ENCODE peak calls at places on chromosome 1, in eight cellular contexts. M is fibroblast of pulmonary artery; A is C1 segment of cervical spinal cord; P is mucosa of descending colon; U is HT-29; L is cardiac septum; I is H54; Q is activated naive CD8-positive, alpha-beta T cell treated with anti-CD3 and anti-CD28 coated beads for 36 hours. Z is an unnamed sample.

GRCh38 chr1:161934278-161934608 is 89.4 kb downstream of the OLFML2B start:
- DNase-seq in M (no peak), A (no peak), P (no peak), U (no peak), L (no peak), I (no peak), Q (no peak), Z (no peak)

GRCh38 chr1:240098534-240098933 is 6.9 kb downstream of the FMN2 start:
- DNase-seq in M (no peak), A (no peak), P (no peak), U (no peak), L (no peak), I (no peak), Q (no peak), Z (no peak)

GRCh38 chr1:43541721-43542401 is 11.2 kb downstream of the PTPRF start:
- DNase-seq in M (no peak), A (peak), P (peak), U (no peak), L (peak), I (no peak), Q (no peak), Z (no peak)

GRCh38 chr1:210700511-210700910 is 371.8 kb downstream of the HHAT start:
- DNase-seq in M (no peak), A (no peak), P (no peak), U (no peak), L (no peak), I (no peak), Q (no peak), Z (no peak)

GRCh38 chr1:198042168-198042567 is 114.6 kb upstream of the NEK7 start:
- DNase-seq in M (peak), A (no peak), P (no peak), U (no peak), L (no peak), I (no peak), Q (no peak), Z (no peak)

GRCh38 chr1:26155370-26156284 is 3.3 kb upstream of the FAM110D start:
- DNase-seq in M (no peak), A (no peak), P (no peak), U (no peak), L (no peak), I (no peak), Q (no peak), Z (no peak)

GRCh38 chr1:89725016-89725380 is 92.1 kb downstream of the LRRC8C start:
- DNase-seq in M (peak), A (no peak), P (no peak), U (no peak), L (no peak), I (no peak), Q (no peak), Z (peak)

GRCh38 chr1:156489166-156489934 is 11.2 kb downstream of the MEF2D start:
- DNase-seq in M (no peak), A (no peak), P (peak), U (no peak), L (peak), I (no peak), Q (peak), Z (no peak)

GRCh38 chr1:53409695-53410094 is 49.5 kb upstream of the DMRTB1 start:
- DNase-seq in M (no peak), A (no peak), P (no peak), U (no peak), L (no peak), I (no peak), Q (no peak), Z (no peak)

GRCh38 chr1:10178602-10179407 is 31.6 kb upstream of the KIF1B start:
- DNase-seq in M (no peak), A (no peak), P (no peak), U (no peak), L (no peak), I (no peak), Q (no peak), Z (no peak)

GRCh38 chr1:45009956-45010854 is 919 bp downstream of the HECTD3 start:
- DNase-seq in M (no peak), A (no peak), P (peak), U (peak), L (no peak), I (peak), Q (peak), Z (peak)

GRCh38 chr1:167223144-167224103 is 2.7 kb downstream of the POU2F1 start:
- DNase-seq in M (no peak), A (no peak), P (no peak), U (peak), L (no peak), I (peak), Q (no peak), Z (peak)

GRCh38 chr1:224535641-224536040 is 80.5 kb upstream of the CNIH3 start:
- DNase-seq in M (no peak), A (no peak), P (no peak), U (no peak), L (no peak), I (no peak), Q (no peak), Z (no peak)

GRCh38 chr1:41341365-41341683 is 19.9 kb upstream of the FOXO6 start:
- DNase-seq in M (no peak), A (no peak), P (no peak), U (no peak), L (no peak), I (no peak), Q (no peak), Z (no peak)

GRCh38 chr1:222798111-222798510 is 16.7 kb upstream of the DISP1 start:
- DNase-seq in M (peak), A (no peak), P (no peak), U (no peak), L (no peak), I (no peak), Q (no peak), Z (peak)

GRCh38 chr1:45488978-45489377 is 2.0 kb downstream of the TESK2 start:
- DNase-seq in M (no peak), A (no peak), P (no peak), U (no peak), L (no peak), I (no peak), Q (no peak), Z (no peak)

Z was measured in RKO.